ENCODE peak calls at places on chromosome 2, in five cellular contexts. O is NCI-H1092 treated with DMSO at 0.1 percent for 48 hours, M is mucosa of gallbladder, Y is Caco-2, Z is nephron progenitor cell. K is an unnamed sample.

GRCh38 chr2:237099804-237100203 is 14.1 kb downstream of the COPS8 start:
- DNase-seq in O (no peak), M (no peak), Y (no peak), Z (no peak), K (no peak)

GRCh38 chr2:190635781-190636180 is 13.1 kb upstream of the NAB1 start:
- DNase-seq in M (no peak), Y (no peak), Z (no peak), O (no peak), K (no peak)

GRCh38 chr2:18253686-18254197 is 306.7 kb downstream of the RDH14 start:
- DNase-seq in Z (no peak), Y (no peak), O (no peak), M (no peak), K (no peak)

GRCh38 chr2:74724496-74724895 is 70.4 kb downstream of the SEMA4F start:
- DNase-seq in O (no peak), Z (no peak), Y (no peak), M (no peak), K (no peak)

GRCh38 chr2:105881286-105882136 is 136.8 kb downstream of the NCK2 start:
- DNase-seq in Z (no peak), M (no peak), Y (no peak), O (no peak), K (no peak)

GRCh38 chr2:63856302-63856600 is 14.6 kb downstream of the UGP2 start:
- DNase-seq in O (no peak), Y (no peak), Z (no peak), M (no peak), K (no peak)

GRCh38 chr2:27442282-27442980 is at the start of gene KRTCAP3:
- DNase-seq in M (peak; percentile 56), Y (peak; percentile 95), O (no peak), Z (peak; percentile 76), K (no peak)

GRCh38 chr2:39743170-39743851 is 35.7 kb downstream of the THUMPD2 start:
- DNase-seq in Y (no peak), Z (no peak), O (no peak), M (no peak), K (no peak)

GRCh38 chr2:129191530-129191929 is 787.9 kb upstream of the RAB6C start:
- DNase-seq in Y (peak; percentile 76), M (no peak), Z (peak; percentile 20), O (no peak), K (no peak)

GRCh38 chr2:227414846-227415245 is 27.1 kb upstream of the SCYGR1 start:
- DNase-seq in Y (no peak), O (no peak), Z (no peak), M (no peak), K (no peak)

GRCh38 chr2:128803222-128803621 is 484.6 kb upstream of the HS6ST1 start:
- DNase-seq in O (no peak), Z (no peak), Y (no peak), M (no peak), K (no peak)

GRCh38 chr2:215755651-215756350 is 257.6 kb downstream of the MREG start:
- DNase-seq in O (no peak), M (no peak), Z (no peak), Y (no peak), K (no peak)

GRCh38 chr2:193868833-193869232 is 1674.1 kb upstream of the TMEFF2 start:
- DNase-seq in Z (no peak), Y (no peak), O (no peak), M (no peak), K (no peak)

GRCh38 chr2:108226570-108226969 is 13.2 kb upstream of the SULT1C3 start:
- DNase-seq in M (no peak), Z (no peak), Y (no peak), O (no peak), K (no peak)

GRCh38 chr2:112884869-112885502 is 26.0 kb upstream of the IL37 start:
- DNase-seq in Y (peak; percentile 72), O (no peak), Z (peak; percentile 69), M (peak; percentile 48), K (no peak)

GRCh38 chr2:120239488-120240287 is 13.0 kb upstream of the RALB start:
- DNase-seq in Z (no peak), Y (peak; percentile 76), O (no peak), M (no peak), K (no peak)

GRCh38 chr2:218852911-218853667 is 6.5 kb upstream of the WNT6 start:
- DNase-seq in O (no peak), Y (peak; percentile 75), M (peak; percentile 51), Z (peak; percentile 76), K (peak; percentile 15)

GRCh38 chr2:12619975-12620374 is 96.8 kb upstream of the TRIB2 start:
- DNase-seq in Y (no peak), O (no peak), Z (no peak), M (no peak), K (peak; percentile 66)

GRCh38 chr2:72237549-72237948 is 89.9 kb upstream of the CYP26B1 start:
- DNase-seq in M (no peak), Y (no peak), Z (no peak), O (no peak), K (no peak)